ENCODE peak calls at places on chromosomes 16 and 17, in six cellular contexts. I is ovary, D is H1, E is uterus, N is cardiac muscle cell, M is brain microvascular endothelial cell. C is an unnamed sample.
A peak's percentile ranks its signal among the peaks of the same experiment; 100 is the strongest.

GRCh38 chr16:16033208-16033717 is 83.8 kb downstream of the ABCC1 start:
- DNase-seq in N (no peak), M (no peak), D (no peak), I (no peak), E (no peak), C (no peak)

GRCh38 chr17:55298111-55298510 is 33.4 kb downstream of the HLF start:
- DNase-seq in M (no peak), N (no peak), D (no peak), E (no peak), I (no peak), C (no peak)

GRCh38 chr17:42536372-42537155 is 523 bp downstream of the NAGLU start:
- DNase-seq in I (peak; percentile 88), N (peak; percentile 92), D (no peak), M (peak; percentile 45), E (peak; percentile 88), C (peak; percentile 94)

GRCh38 chr17:62162898-62163297 is 97.8 kb upstream of the MED13 start:
- DNase-seq in I (no peak), D (no peak), E (no peak), M (no peak), N (no peak), C (no peak)

GRCh38 chr16:3783516-3783915 is 66.2 kb upstream of the TRAP1 start:
- DNase-seq in M (no peak), D (no peak), I (no peak), N (no peak), E (no peak), C (no peak)

GRCh38 chr17:13931752-13932477 is 137.4 kb upstream of the COX10 start:
- DNase-seq in M (peak; percentile 4), I (no peak), D (no peak), N (peak; percentile 74), E (peak; percentile 62), C (peak; percentile 30)

GRCh38 chr16:57614546-57615343 is 13.7 kb upstream of the ADGRG1 start:
- DNase-seq in D (no peak), M (no peak), E (no peak), N (no peak), I (no peak), C (no peak)

GRCh38 chr16:3646348-3646920 is 8.1 kb upstream of the DNASE1 start:
- DNase-seq in I (no peak), E (no peak), N (no peak), M (no peak), D (no peak), C (peak; percentile 45)

GRCh38 chr16:450800-451512 is 25.5 kb downstream of the RAB11FIP3 start:
- DNase-seq in N (no peak), E (no peak), D (no peak), I (no peak), M (no peak), C (no peak)

GRCh38 chr17:47968836-47969235 is 2.1 kb upstream of the CDK5RAP3 start:
- DNase-seq in M (no peak), N (no peak), I (no peak), E (no peak), D (no peak), C (no peak)
- H3K36me3 ChIP-seq in M (no peaks in the 10 kb centered on the region), N (no peaks in the 10 kb centered on the region), I (no peaks in the 10 kb centered on the region), E (no peaks in the 10 kb centered on the region), D (peaks cover 3% of the 10 kb centered on the region), C (no peaks in the 10 kb centered on the region)

GRCh38 chr16:68366062-68366461 is 55.2 kb downstream of the PRMT7 start:
- DNase-seq in D (no peak), I (no peak), M (no peak), E (no peak), N (no peak), C (no peak)

GRCh38 chr16:68362952-68363846 is 52.4 kb downstream of the PRMT7 start:
- DNase-seq in I (no peak), E (no peak), D (no peak), N (no peak), M (no peak), C (peak; percentile 16)

GRCh38 chr16:68363847-68364600 is 53.2 kb downstream of the PRMT7 start:
- DNase-seq in M (no peak), D (no peak), N (peak; percentile 5), E (no peak), I (no peak), C (no peak)

GRCh38 chr16:68365167-68365817 is 54.5 kb downstream of the PRMT7 start:
- DNase-seq in E (no peak), I (no peak), M (no peak), D (no peak), N (no peak), C (no peak)

GRCh38 chr16:68364601-68364998 is 53.8 kb downstream of the PRMT7 start:
- DNase-seq in M (no peak), I (no peak), E (no peak), N (peak; percentile 45), D (no peak), C (peak; percentile 13)
- TF ChIP-seq CTCF in M (peak; percentile 38), I (no peak), E (no peak), N (peak; percentile 17), D (peak; percentile 82), C (no peak)

GRCh38 chr17:40500709-40501108 is 714 bp downstream of the TNS4 start:
- DNase-seq in D (no peak), I (no peak), E (no peak), M (no peak), N (no peak), C (peak; percentile 44)
- H3K36me3 ChIP-seq in D (no peaks in the 10 kb centered on the region), I (no peaks in the 10 kb centered on the region), E (no peaks in the 10 kb centered on the region), M (no peaks in the 10 kb centered on the region), N (no peaks in the 10 kb centered on the region), C (no peaks in the 10 kb centered on the region)

DNA sequence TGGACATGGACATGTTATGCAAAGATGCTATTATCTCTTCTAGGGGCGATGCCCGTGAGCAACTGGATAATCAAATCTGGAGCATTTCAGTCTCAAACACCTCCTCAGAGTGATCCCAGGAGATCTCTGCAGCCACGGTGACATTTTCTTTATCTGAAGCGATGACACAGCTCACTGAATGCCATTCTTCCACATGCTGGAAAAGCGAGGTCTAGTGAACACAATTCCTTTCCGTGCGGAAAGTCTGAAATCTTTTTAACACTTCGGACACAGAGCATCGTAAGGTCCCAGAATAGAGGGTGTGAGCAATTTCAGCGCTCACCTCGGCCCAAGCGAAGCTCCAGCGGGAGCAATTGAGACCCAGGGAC is 531 bp upstream of the HASPIN start:
- DNase-seq in N (no peak), E (no peak), D (no peak), M (no peak), I (no peak), C (no peak)
- TF ChIP-seq CTCF in N (no peak), E (no peak), D (no peak), M (no peak), I (no peak), C (no peak)